ENCODE peak calls at places on chromosome 10, in ten cellular contexts. N, P, U, V, C, Q, Y, H, D and M are unnamed samples. For H3K4me1, the result is how much of the 10 kb centered on the place peaks cover.

GRCh38 chr10:35700490-35700887 is 58.4 kb upstream of the FZD8 start:
- DNase-seq in Q (no peak), U (no peak), Y (no peak), P (no peak), D (no peak), C (no peak), H (no peak), N (no peak), V (no peak), M (no peak)

GRCh38 chr10:125281091-125281490 is 120.7 kb upstream of the CTBP2 start:
- DNase-seq in Q (peak), H (peak), V (no peak), C (no peak), P (no peak), D (no peak), Y (no peak), U (no peak), N (no peak), M (peak)

GRCh38 chr10:16429539-16429938 is 7.3 kb upstream of the PTER start:
- DNase-seq in D (no peak), V (no peak), Y (no peak), Q (no peak), U (no peak), H (no peak), C (no peak), N (no peak), P (no peak), M (no peak)

GRCh38 chr10:3538850-3539531 is 246.0 kb downstream of the KLF6 start:
- DNase-seq in U (peak), V (peak), N (peak), C (no peak), P (no peak), Y (peak), D (no peak), Q (peak), H (peak), M (no peak)

GRCh38 chr10:75592014-75592842 is 160.8 kb downstream of the LRMDA start:
- DNase-seq in C (no peak), H (no peak), P (no peak), V (no peak), U (peak), D (no peak), Y (no peak), Q (no peak), N (no peak), M (no peak)

GRCh38 chr10:122688293-122688989 is 11.2 kb downstream of the C10orf120 start:
- DNase-seq in Y (peak), P (no peak), Q (no peak), H (peak), D (no peak), V (peak), U (no peak), N (peak), C (peak), M (no peak)

GRCh38 chr10:43964486-43964885 is 315.8 kb upstream of the ZNF32 start:
- DNase-seq in Q (no peak), U (no peak), Y (no peak), H (no peak), V (no peak), D (no peak), N (no peak), P (no peak), C (no peak), M (no peak)

GRCh38 chr10:14673189-14673947 is 101.3 kb downstream of the FAM107B start:
- DNase-seq in D (peak), H (no peak), V (no peak), C (no peak), Q (no peak), Y (no peak), P (no peak), N (no peak), U (no peak), M (no peak)

GRCh38 chr10:57638411-57638810 is 629.3 kb downstream of the IPMK start:
- DNase-seq in H (no peak), Q (no peak), U (no peak), C (no peak), V (no peak), Y (no peak), P (no peak), D (no peak), N (no peak), M (no peak)

DNA sequence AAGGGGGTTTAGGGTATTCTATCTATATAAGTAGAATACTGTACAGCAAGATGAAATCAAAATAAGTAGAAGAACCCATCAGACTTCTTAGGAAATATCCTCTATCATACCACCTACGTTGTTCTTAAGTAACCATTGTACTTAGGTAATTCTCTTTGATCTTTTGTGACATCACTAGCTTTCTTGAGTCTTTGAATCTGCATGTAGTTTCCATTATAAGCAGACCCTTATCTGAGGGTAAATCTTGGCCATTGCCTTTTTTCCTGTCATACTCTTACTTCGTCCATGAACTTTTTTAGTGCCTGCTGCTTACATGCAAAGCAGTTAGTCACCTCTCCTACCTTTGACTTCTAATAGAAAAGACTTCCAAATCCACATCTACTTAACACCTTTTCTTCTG is 49.0 kb downstream of the WAC start:
- DNase-seq in H (no peak), P (no peak), Y (peak), V (no peak), U (no peak), N (no peak), Q (no peak), D (no peak), C (no peak), M (no peak)
- H3K4me1 ChIP-seq in H (under half), P (half or more), Y (under half), V (under half), U (under half), N (under half), Q (under half), D (under half), C (half or more), M (under half)

GRCh38 chr10:132102717-132103110 is 37.0 kb downstream of the JAKMIP3 start:
- DNase-seq in D (no peak), Y (no peak), U (peak), C (no peak), H (no peak), V (peak), Q (no peak), N (no peak), P (no peak), M (no peak)
- H3K4me1 ChIP-seq in D (under half), Y (under half), U (under half), C (under half), H (under half), V (under half), Q (under half), N (under half), P (under half), M (under half)

GRCh38 chr10:113269333-113269732 is 283.5 kb upstream of the HABP2 start:
- DNase-seq in U (no peak), C (no peak), Q (no peak), P (no peak), Y (peak), V (no peak), N (no peak), D (no peak), H (no peak), M (no peak)

GRCh38 chr10:113264333-113265131 is 288.3 kb upstream of the HABP2 start:
- DNase-seq in V (no peak), D (no peak), H (no peak), P (no peak), C (no peak), N (no peak), U (no peak), Q (no peak), Y (no peak), M (no peak)

GRCh38 chr10:113267616-113268015 is 285.2 kb upstream of the HABP2 start:
- DNase-seq in U (no peak), N (no peak), C (no peak), H (no peak), P (no peak), V (no peak), D (no peak), Y (no peak), Q (no peak), M (no peak)

GRCh38 chr10:113268186-113268585 is 284.7 kb upstream of the HABP2 start:
- DNase-seq in Q (no peak), N (no peak), U (no peak), D (no peak), Y (no peak), V (no peak), P (no peak), H (peak), C (no peak), M (no peak)

DNA sequence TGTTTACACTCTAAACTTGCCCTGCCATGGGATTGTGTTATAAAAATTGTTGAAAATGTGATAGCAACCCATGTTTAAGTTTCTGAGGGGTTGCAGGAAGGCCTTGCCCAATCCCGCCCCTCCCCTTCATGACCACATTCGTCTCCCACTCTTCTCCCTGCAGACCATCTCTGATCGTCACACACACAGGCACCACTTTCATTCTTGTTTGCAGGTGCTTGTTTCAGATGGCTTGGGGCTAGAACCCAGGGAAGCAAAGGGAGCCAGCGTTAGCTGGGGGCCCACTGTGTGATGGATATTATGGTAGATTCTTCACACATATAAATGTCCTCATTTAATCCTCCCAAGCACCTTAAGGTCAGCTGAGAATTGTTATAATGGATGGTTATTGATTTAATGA is 286.7 kb upstream of the HABP2 start:
- DNase-seq in N (no peak), U (no peak), P (no peak), Y (no peak), H (no peak), V (no peak), C (no peak), Q (no peak), D (no peak), M (no peak)
- H3K4me1 ChIP-seq in N (under half), U (under half), P (under half), Y (under half), H (under half), V (under half), C (under half), Q (under half), D (under half), M (under half)

DNA sequence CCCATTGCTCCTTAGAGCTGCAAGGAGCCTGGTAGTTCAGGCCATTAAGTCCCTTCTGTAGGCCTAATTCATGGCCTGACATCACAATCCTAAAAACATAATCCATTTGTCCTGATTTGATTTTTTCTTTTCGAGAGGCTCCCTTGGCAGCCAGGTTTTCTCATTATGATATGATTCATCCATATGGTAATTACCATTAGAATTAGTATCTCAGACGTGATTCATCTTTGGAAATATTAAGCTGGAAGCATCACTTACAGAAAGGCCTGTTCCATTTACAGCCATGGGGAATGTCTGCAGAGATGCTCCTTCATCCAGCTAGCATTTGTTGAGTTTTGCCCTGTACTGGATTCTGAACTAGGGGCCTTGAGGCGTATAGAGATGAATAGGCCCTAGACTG is 128.5 kb downstream of the PLCE1 start:
- DNase-seq in Y (no peak), V (no peak), U (no peak), D (no peak), H (no peak), Q (no peak), C (no peak), N (no peak), P (no peak), M (no peak)
- H3K4me1 ChIP-seq in Y (under half), V (under half), U (under half), D (under half), H (under half), Q (under half), C (under half), N (under half), P (under half), M (under half)

GRCh38 chr10:84681781-84682180 is 353.4 kb downstream of the CCSER2 start:
- DNase-seq in Y (no peak), N (no peak), H (no peak), P (no peak), C (no peak), V (no peak), Q (no peak), U (no peak), D (no peak), M (no peak)

GRCh38 chr10:84683550-84683949 is 355.2 kb downstream of the CCSER2 start:
- DNase-seq in V (no peak), Y (no peak), Q (no peak), C (no peak), H (no peak), P (no peak), U (no peak), N (no peak), D (no peak), M (no peak)

GRCh38 chr10:84683980-84684740 is 355.8 kb downstream of the CCSER2 start:
- DNase-seq in H (no peak), N (no peak), Q (no peak), D (no peak), C (no peak), Y (no peak), P (no peak), V (no peak), U (no peak), M (no peak)

GRCh38 chr10:84685047-84685660 is 356.8 kb downstream of the CCSER2 start:
- DNase-seq in V (no peak), P (no peak), Y (no peak), D (no peak), N (no peak), Q (no peak), C (no peak), H (no peak), U (no peak), M (no peak)
- H3K4me1 ChIP-seq in V (under half), P (under half), Y (under half), D (under half), N (under half), Q (under half), C (under half), H (under half), U (under half), M (under half)

GRCh38 chr10:33795529-33795928 is 461.1 kb upstream of the NRP1 start:
- DNase-seq in N (no peak), P (no peak), D (no peak), H (no peak), Y (no peak), V (no peak), C (no peak), U (no peak), Q (no peak), M (no peak)

GRCh38 chr10:33790506-33791283 is 456.2 kb upstream of the NRP1 start:
- DNase-seq in D (peak), N (no peak), V (no peak), P (no peak), H (no peak), Y (peak), U (no peak), C (no peak), Q (no peak), M (no peak)

GRCh38 chr10:33793793-33794192 is 459.3 kb upstream of the NRP1 start:
- DNase-seq in D (no peak), Q (no peak), V (no peak), C (no peak), N (no peak), P (no peak), H (no peak), U (no peak), Y (no peak), M (no peak)

DNA sequence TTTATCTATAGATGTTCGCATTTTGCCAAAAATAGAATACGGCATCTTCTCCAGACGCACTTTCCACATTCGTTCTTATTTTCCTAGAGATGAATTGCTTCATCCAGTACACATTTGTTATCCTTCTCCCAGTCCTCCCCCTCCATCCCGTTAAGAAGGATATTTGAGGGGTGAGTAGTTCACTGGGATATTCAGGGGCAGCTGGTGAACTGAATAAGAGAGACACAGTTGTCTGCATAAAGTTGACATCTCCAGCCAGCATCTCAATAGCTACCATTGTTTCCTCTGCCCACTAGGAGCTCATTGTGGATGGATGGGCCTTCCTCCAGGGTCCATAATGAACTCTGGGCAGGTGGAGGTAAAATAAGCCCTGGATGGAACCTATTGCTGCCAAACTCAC is 456.8 kb upstream of the NRP1 start:
- DNase-seq in H (no peak), Y (no peak), U (no peak), V (no peak), C (no peak), D (no peak), P (no peak), Q (no peak), N (no peak), M (no peak)
- H3K4me1 ChIP-seq in H (under half), Y (under half), U (under half), V (under half), C (under half), D (under half), P (under half), Q (under half), N (under half), M (under half)

GRCh38 chr10:59077855-59078254 is 98.6 kb upstream of the PHYHIPL start:
- DNase-seq in V (no peak), H (no peak), P (no peak), U (no peak), Q (no peak), C (no peak), D (no peak), Y (no peak), N (no peak), M (no peak)

GRCh38 chr10:59068581-59069191 is 107.8 kb upstream of the PHYHIPL start:
- DNase-seq in N (no peak), P (no peak), V (no peak), U (no peak), C (no peak), D (no peak), Y (no peak), Q (no peak), H (peak), M (no peak)

GRCh38 chr10:59072038-59072437 is 104.4 kb upstream of the PHYHIPL start:
- DNase-seq in N (no peak), H (no peak), V (no peak), U (no peak), D (no peak), Q (no peak), Y (no peak), C (no peak), P (no peak), M (no peak)

DNA sequence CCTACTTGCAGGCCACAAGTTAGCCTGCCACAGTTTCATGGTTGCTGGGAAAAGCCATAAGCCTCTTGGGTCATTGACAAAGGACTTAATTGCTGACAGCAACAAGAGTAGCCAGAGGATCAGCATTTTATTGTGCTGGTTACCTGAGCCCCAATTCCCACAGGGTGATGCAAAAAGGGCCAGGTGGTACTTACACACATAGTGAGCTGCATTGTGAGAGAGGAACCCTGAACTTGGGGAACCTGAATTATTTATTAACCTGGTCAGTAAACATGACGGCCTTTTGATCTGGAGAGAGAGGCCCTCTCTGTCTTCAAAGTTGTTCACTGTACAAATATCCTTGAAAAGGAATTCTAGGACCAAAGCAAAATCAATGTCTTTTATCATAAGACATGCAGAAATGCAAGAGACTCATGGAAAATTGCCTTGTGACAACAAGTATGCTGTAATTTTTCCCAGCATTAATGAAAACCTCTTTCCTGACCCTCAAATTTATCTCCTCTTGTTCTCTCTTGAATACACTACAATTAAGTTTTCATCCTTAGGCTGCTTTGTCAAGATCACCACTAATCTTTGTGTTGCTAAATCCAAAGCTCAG is 102.9 kb upstream of the PHYHIPL start:
- DNase-seq in U (no peak), V (no peak), D (no peak), Q (no peak), N (no peak), Y (no peak), P (no peak), H (no peak), C (no peak), M (no peak)
- H3K4me1 ChIP-seq in U (under half), V (under half), D (under half), Q (under half), N (under half), Y (under half), P (under half), H (under half), C (under half), M (under half)